ENCODE peak calls at places on chromosomes 4 and X, in ten cellular contexts. F is MM.1S; A is amniotic epithelial cell; L is H4; N is stimulated activated CD4-positive, alpha-beta T cell treated with anti-CD3 and anti-CD28 coated beads, Interleukin-1b, Interleukin-23, amount 100 ng/mL, for 24 hours; E is amygdala; K is NCI-H1092; S is mammary epithelial cell; X is stimulated activated CD8-positive, alpha-beta memory T cell treated with anti-CD3 and anti-CD28 coated beads, Interleukin-7, amount 100 ng/mL, for 24 hours; I is AG04450. W is an unnamed sample.

GRCh38 chrX:39886282-39886681 is 211.5 kb downstream of the BCOR start:
- DNase-seq in F (no peak), E (no peak), S (no peak), X (no peak), I (no peak), L (no peak), A (no peak), K (no peak), N (no peak), W (no peak)

GRCh38 chr4:26150948-26151347 is 169.9 kb upstream of the RBPJ start:
- DNase-seq in X (no peak), N (peak; percentile 40), A (peak; percentile 29), I (no peak), S (peak; percentile 5), F (no peak), L (no peak), E (no peak), K (no peak), W (no peak)

GRCh38 chrX:13649823-13650222 is 3.1 kb upstream of the TCEANC start:
- DNase-seq in I (no peak), L (no peak), S (no peak), K (no peak), F (no peak), A (peak; percentile 68), X (no peak), N (no peak), E (no peak), W (no peak)

GRCh38 chr4:186725422-186726149 is 1.9 kb upstream of the FAT1 start:
- DNase-seq in A (peak; percentile 85), F (peak; percentile 77), N (no peak), E (peak; percentile 30), X (no peak), S (peak; percentile 77), K (peak; percentile 27), I (peak; percentile 70), L (peak; percentile 79), W (no peak)

GRCh38 chr4:168421671-168422070 is 58.6 kb downstream of the DDX60L start:
- DNase-seq in L (peak; percentile 75), S (peak; percentile 96), X (no peak), K (no peak), A (peak; percentile 77), F (no peak), N (no peak), E (no peak), I (no peak), W (peak; percentile 44)

GRCh38 chrX:31038585-31039326 is 33.1 kb downstream of the FTHL17 start:
- DNase-seq in E (no peak), L (peak; percentile 53), F (peak; percentile 24), N (peak; percentile 0), S (peak; percentile 6), A (peak; percentile 84), I (peak; percentile 1), K (no peak), X (no peak), W (no peak)

GRCh38 chr4:52369649-52370048 is 289.5 kb downstream of the USP46 start:
- DNase-seq in X (no peak), S (peak; percentile 40), L (no peak), E (no peak), F (no peak), A (peak; percentile 3), N (no peak), I (no peak), K (no peak), W (peak; percentile 5)

GRCh38 chrX:136130931-136131843 is 16.1 kb upstream of the FHL1 start:
- DNase-seq in K (no peak), L (peak; percentile 93), I (peak; percentile 16), S (peak; percentile 91), F (peak; percentile 87), E (no peak), N (no peak), A (peak; percentile 93), X (no peak), W (peak; percentile 83)

GRCh38 chr4:182023469-182023868 is 219.7 kb upstream of the TENM3 start:
- DNase-seq in F (no peak), X (no peak), K (peak; percentile 27), N (no peak), L (no peak), E (no peak), I (no peak), A (no peak), S (no peak), W (no peak)

GRCh38 chr4:99043346-99043745 is 45.2 kb downstream of the ADH5 start:
- DNase-seq in X (no peak), F (no peak), L (no peak), K (no peak), A (no peak), E (no peak), N (no peak), S (no peak), I (no peak), W (no peak)

GRCh38 chr4:152073738-152074137 is 312.9 kb upstream of the GATB start:
- DNase-seq in A (peak; percentile 29), L (no peak), E (no peak), S (peak; percentile 15), F (no peak), I (no peak), X (no peak), K (no peak), N (no peak), W (no peak)

GRCh38 chr4:19368800-19369199 is 882.9 kb upstream of the SLIT2 start:
- DNase-seq in E (no peak), K (no peak), A (no peak), F (no peak), S (no peak), X (no peak), N (no peak), L (no peak), I (no peak), W (no peak)

W was measured in epithelial cell of prostate.